ENCODE peak calls at places on chromosome 10, in ten cellular contexts. L is CD8-positive, alpha-beta T cell; D is foreskin fibroblast; C is brain microvascular endothelial cell; M is mucosa of descending colon; X is spleen; K is fibroblast of lung; T is AG10803; R is OCI-LY7; F is left ventricle myocardium inferior. E is an unnamed sample.

GRCh38 chr10:4067552-4068254 is 282.7 kb upstream of the KLF6 start:
- DNase-seq in D (no peak), F (no peak), T (no peak), R (no peak), X (no peak), M (no peak), L (no peak), C (no peak), K (no peak), E (no peak)

GRCh38 chr10:110368556-110368955 is 63.8 kb upstream of the SMNDC1 start:
- DNase-seq in M (no peak), K (no peak), T (no peak), F (no peak), C (no peak), D (no peak), L (no peak), X (no peak), R (no peak), E (no peak)

GRCh38 chr10:99661370-99661749 is 2.1 kb downstream of the ENTPD7 start:
- DNase-seq in X (no peak), C (peak), D (peak), K (peak), R (no peak), F (no peak), M (no peak), L (no peak), T (peak), E (peak)

GRCh38 chr10:124484016-124484415 is 22.4 kb downstream of the LHPP start:
- DNase-seq in T (no peak), C (no peak), M (peak), K (no peak), X (peak), R (no peak), L (no peak), D (no peak), F (no peak), E (no peak)

GRCh38 chr10:1495915-1496517 is 241.3 kb downstream of the ADARB2 start:
- DNase-seq in D (no peak), L (no peak), R (no peak), F (no peak), M (no peak), C (no peak), T (no peak), K (no peak), X (no peak), E (no peak)

GRCh38 chr10:30435068-30435422 is 1.1 kb downstream of the MAP3K8 start:
- DNase-seq in T (peak), D (no peak), L (no peak), X (peak), K (peak), M (no peak), F (peak), R (no peak), C (peak), E (no peak)

GRCh38 chr10:11097686-11098085 is 80.0 kb downstream of the CELF2 start:
- DNase-seq in R (no peak), K (no peak), D (no peak), L (no peak), F (no peak), X (no peak), M (no peak), C (no peak), T (no peak), E (no peak)

GRCh38 chr10:15265558-15265957 is 97.1 kb upstream of the NMT2 start:
- DNase-seq in K (no peak), C (no peak), X (no peak), R (no peak), M (no peak), D (no peak), T (no peak), L (no peak), F (no peak), E (no peak)

GRCh38 chr10:69421611-69422308 is 5.0 kb upstream of the TACR2 start:
- DNase-seq in D (no peak), R (no peak), M (no peak), K (no peak), C (no peak), X (peak), L (no peak), F (peak), T (no peak), E (no peak)

GRCh38 chr10:100775346-100775745 is 30.0 kb downstream of the PAX2 start:
- DNase-seq in R (no peak), L (no peak), F (no peak), C (no peak), T (peak), M (no peak), K (no peak), D (peak), X (no peak), E (no peak)

GRCh38 chr10:4850400-4850799 is 24.4 kb downstream of the AKR1E2 start:
- DNase-seq in X (no peak), T (no peak), M (no peak), C (no peak), D (no peak), L (no peak), K (no peak), F (no peak), R (no peak), E (no peak)

GRCh38 chr10:75018233-75018632 is 93.2 kb upstream of the SAMD8 start:
- DNase-seq in K (no peak), R (no peak), T (no peak), C (no peak), D (no peak), M (no peak), F (no peak), L (no peak), X (no peak), E (no peak)

GRCh38 chr10:128209862-128210214 is 83.6 kb upstream of the MKI67 start:
- DNase-seq in R (no peak), F (no peak), T (no peak), M (no peak), C (no peak), X (peak), D (no peak), L (no peak), K (no peak), E (no peak)

GRCh38 chr10:37711617-37712488 is 145.6 kb downstream of the ZNF248 start:
- DNase-seq in K (no peak), L (no peak), X (peak), D (no peak), F (no peak), M (no peak), R (no peak), C (no peak), T (no peak), E (no peak)

GRCh38 chr10:22491931-22492615 is 146.8 kb downstream of the SPAG6 start:
- DNase-seq in K (no peak), F (no peak), D (no peak), X (no peak), L (no peak), C (no peak), T (no peak), R (no peak), M (no peak), E (no peak)

GRCh38 chr10:48527691-48528212 is 77.1 kb downstream of the ARHGAP22 start:
- DNase-seq in M (no peak), L (no peak), T (no peak), R (no peak), K (no peak), F (no peak), X (no peak), C (no peak), D (no peak), E (no peak)
- TF ChIP-seq CTCF in M (no peak), L (no peak), T (no peak), R (no peak), K (no peak), F (no peak), X (no peak), C (no peak), D (no peak), E (no peak)

GRCh38 chr10:132539431-132539839 is 1.8 kb downstream of the INPP5A start:
- DNase-seq in M (peak), X (peak), D (no peak), F (peak), T (no peak), K (peak), R (no peak), C (no peak), L (no peak), E (no peak)
- H3K4me3 ChIP-seq in M (no peak), X (peak), D (peak), F (peak), T (peak), K (peak), R (peak), C (peak), L (peak), E (peak)

DNA sequence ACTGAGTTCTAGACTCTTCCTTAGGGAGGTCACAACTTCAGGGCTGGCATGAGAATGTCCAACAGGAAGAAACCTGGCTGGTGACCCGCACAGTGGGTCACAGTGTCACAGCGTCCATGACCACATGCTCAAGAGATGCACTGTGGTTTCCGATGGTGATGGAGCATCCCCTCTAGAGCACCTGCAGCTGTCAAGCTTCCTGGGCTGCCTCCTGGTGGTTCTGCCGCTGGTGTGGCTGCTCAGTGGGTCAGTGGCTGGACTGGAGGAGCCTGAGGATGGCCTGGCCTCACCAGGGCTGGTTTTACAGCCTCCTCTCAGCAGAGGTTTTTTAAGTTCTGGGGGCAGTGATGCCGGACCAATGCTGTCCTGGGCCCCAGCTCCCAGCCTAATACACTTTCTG is 149.3 kb downstream of the SH3PXD2A start:
- DNase-seq in R (no peak), L (no peak), K (no peak), T (no peak), X (no peak), F (no peak), C (no peak), D (no peak), M (peak), E (no peak)
- TF ChIP-seq CTCF in R (no peak), L (no peak), K (no peak), T (no peak), X (no peak), F (no peak), C (peak), D (no peak), M (no peak), E (peak)

DNA sequence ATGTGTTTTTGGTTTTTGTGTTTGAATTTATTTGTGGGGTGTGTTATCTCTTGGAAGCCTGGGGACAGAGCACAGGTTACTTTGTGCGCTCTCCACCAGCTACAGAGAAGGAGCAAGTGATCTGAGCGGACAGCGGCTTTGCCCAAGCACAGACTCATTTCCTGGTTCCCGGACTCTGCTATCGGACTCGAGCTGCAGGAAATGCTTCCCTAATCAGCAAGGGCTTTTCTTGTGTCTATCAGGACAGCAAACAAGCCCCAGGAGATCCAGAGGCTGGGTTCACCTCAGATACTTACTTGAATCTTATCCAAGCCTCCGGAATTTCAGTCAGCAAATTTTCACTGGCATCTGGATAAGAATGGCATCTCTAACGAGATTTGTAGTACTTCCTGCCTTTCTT is 27.8 kb downstream of the MRC1 start:
- DNase-seq in K (peak), D (peak), X (no peak), R (no peak), F (peak), T (peak), L (no peak), C (peak), M (no peak), E (peak)
- H3K4me3 ChIP-seq in K (peak), D (peak), X (no peak), R (no peak), F (peak), T (peak), L (no peak), C (peak), M (no peak), E (peak)